ENCODE peak calls at places on chromosomes 5 and 9, in nine cellular contexts. C is memory B cell; X is retina; H is endothelial cell; B is NCI-H1092; M is epithelial cell of esophagus; E is activated naive CD8-positive, alpha-beta T cell treated with anti-CD3 and anti-CD28 coated beads, Interleukin-2, amount 50 U/mL, for 24 hours; A is body of pancreas; F is neural progenitor cell. Q is an unnamed sample.

GRCh38 chr5:3004361-3005080 is 253.0 kb upstream of the IRX2 start:
- DNase-seq in C (no peak), X (no peak), H (no peak), B (no peak), M (no peak), E (no peak), A (no peak), F (no peak), Q (no peak)

GRCh38 chr9:8437878-8438277 is 638.3 kb upstream of the DMAC1 start:
- DNase-seq in C (no peak), X (no peak), H (no peak), B (no peak), M (no peak), E (no peak), A (no peak), F (no peak), Q (no peak)

GRCh38 chr5:74056789-74057164 is 430.8 kb downstream of the ARHGEF28 start:
- DNase-seq in C (no peak), X (no peak), H (no peak), B (no peak), M (peak), E (no peak), A (peak), F (no peak), Q (no peak)

GRCh38 chr5:43702815-43703214 is 99.8 kb downstream of the NNT start:
- DNase-seq in C (no peak), X (no peak), H (no peak), B (peak), M (no peak), E (no peak), A (no peak), F (peak), Q (peak)

GRCh38 chr9:95874989-95875304 is 544 bp upstream of the ERCC6L2 start:
- DNase-seq in C (no peak), X (no peak), H (peak), B (peak), M (peak), E (peak), A (peak), F (peak), Q (peak)

GRCh38 chr9:3751125-3751758 is 225.4 kb upstream of the RFX3 start:
- DNase-seq in C (no peak), X (no peak), H (no peak), B (no peak), M (peak), E (peak), A (no peak), F (no peak), Q (no peak)

GRCh38 chr9:133188006-133188842 is 20.8 kb downstream of the OBP2B start:
- DNase-seq in C (no peak), X (no peak), H (peak), B (peak), M (peak), E (no peak), A (no peak), F (peak), Q (peak)

GRCh38 chr5:136703706-136704105 is 338.4 kb upstream of the TRPC7 start:
- DNase-seq in C (no peak), X (no peak), H (no peak), B (no peak), M (peak), E (no peak), A (no peak), F (no peak), Q (no peak)

GRCh38 chr5:963673-964531 is 44.7 kb upstream of the NKD2 start:
- DNase-seq in C (no peak), X (no peak), H (no peak), B (no peak), M (no peak), E (peak), A (no peak), F (no peak), Q (no peak)

GRCh38 chr9:75531588-75531987 is 358.9 kb upstream of the PCSK5 start:
- DNase-seq in C (no peak), X (no peak), H (no peak), B (no peak), M (no peak), E (no peak), A (no peak), F (no peak), Q (no peak)

GRCh38 chr5:104347119-104347708 is 784.6 kb upstream of the NUDT12 start:
- DNase-seq in C (no peak), X (no peak), H (no peak), B (no peak), M (peak), E (no peak), A (no peak), F (peak), Q (peak)

GRCh38 chr9:706606-707451 is 134.7 kb upstream of the DMRT1 start:
- DNase-seq in C (peak), X (peak), H (peak), B (no peak), M (peak), E (peak), A (peak), F (peak), Q (no peak)

GRCh38 chr9:137492464-137493162 is 33.5 kb upstream of the NSMF start:
- DNase-seq in C (no peak), X (no peak), H (no peak), B (no peak), M (no peak), E (no peak), A (no peak), F (no peak), Q (no peak)

GRCh38 chr9:97689401-97689800 is 7.7 kb downstream of the XPA start:
- DNase-seq in C (no peak), X (no peak), H (no peak), B (no peak), M (no peak), E (no peak), A (no peak), F (no peak), Q (no peak)

GRCh38 chr5:175344331-175345200 is 99.4 kb downstream of the DRD1 start:
- DNase-seq in C (no peak), X (no peak), H (no peak), B (no peak), M (no peak), E (no peak), A (no peak), F (no peak), Q (no peak)

GRCh38 chr5:153543288-153543687 is 52.8 kb downstream of the GRIA1 start:
- DNase-seq in C (no peak), X (no peak), H (no peak), B (no peak), M (no peak), E (no peak), A (no peak), F (no peak), Q (no peak)

GRCh38 chr5:148805323-148806290 is 20.8 kb upstream of the ADRB2 start:
- DNase-seq in C (no peak), X (peak), H (no peak), B (no peak), M (no peak), E (peak), A (no peak), F (no peak), Q (no peak)

GRCh38 chr5:79743846-79744605 is 54.4 kb downstream of the CMYA5 start:
- DNase-seq in C (no peak), X (no peak), H (no peak), B (no peak), M (peak), E (no peak), A (no peak), F (peak), Q (no peak)

GRCh38 chr9:99352786-99353185 is 130.7 kb downstream of the SEC61B start:
- DNase-seq in C (no peak), X (no peak), H (no peak), B (no peak), M (no peak), E (no peak), A (no peak), F (no peak), Q (no peak)

GRCh38 chr5:149046196-149046829 is 16.5 kb downstream of the SH3TC2 start:
- DNase-seq in C (no peak), X (no peak), H (no peak), B (no peak), M (no peak), E (no peak), A (no peak), F (no peak), Q (no peak)

GRCh38 chr5:152593388-152593787 is 188.3 kb upstream of the NMUR2 start:
- DNase-seq in C (no peak), X (no peak), H (no peak), B (no peak), M (peak), E (no peak), A (no peak), F (no peak), Q (no peak)